ENCODE peak calls at places on chromosome 16, in six cellular contexts. M is mammary epithelial cell, B is fibroblast of lung, A is astrocyte, W is neural progenitor cell, R is GM23248. Y is an unnamed sample.

GRCh38 chr16:69672315-69672997 is 53.9 kb downstream of the NQO1 start:
- DNase-seq in M (no peak), B (no peak), A (no peak), W (no peak), R (no peak), Y (no peak)

GRCh38 chr16:82748026-82748425 is 121.3 kb downstream of the CDH13 start:
- DNase-seq in M (peak), B (peak), A (peak), W (no peak), R (peak), Y (no peak)

GRCh38 chr16:23124315-23124714 is 24.9 kb downstream of the USP31 start:
- DNase-seq in M (peak), B (peak), A (peak), W (no peak), R (peak), Y (no peak)

GRCh38 chr16:21953541-21953902 is 361 bp downstream of the UQCRC2 start:
- DNase-seq in M (no peak), B (no peak), A (no peak), W (no peak), R (no peak), Y (no peak)

GRCh38 chr16:76193851-76194620 is 83.2 kb upstream of the CNTNAP4 start:
- DNase-seq in M (peak), B (peak), A (no peak), W (no peak), R (no peak), Y (no peak)

GRCh38 chr16:7397901-7398300 is 65.3 kb downstream of the RBFOX1 start:
- DNase-seq in M (no peak), B (no peak), A (peak), W (no peak), R (peak), Y (no peak)

GRCh38 chr16:23355106-23355670 is 53.1 kb downstream of the SCNN1B start:
- DNase-seq in M (no peak), B (no peak), A (no peak), W (no peak), R (no peak), Y (no peak)

GRCh38 chr16:67326472-67327309 is at the start of the genes KCTD19 and LRRC36:
- DNase-seq in M (no peak), B (peak), A (no peak), W (peak), R (peak), Y (no peak)

GRCh38 chr16:71626018-71626857 is at the start of gene MARVELD3:
- DNase-seq in M (peak), B (no peak), A (no peak), W (peak), R (peak), Y (no peak)

GRCh38 chr16:51508813-51509212 is 357.7 kb upstream of the SALL1 start:
- DNase-seq in M (no peak), B (peak), A (no peak), W (no peak), R (peak), Y (no peak)

GRCh38 chr16:22787456-22788189 is 26.3 kb upstream of the HS3ST2 start:
- DNase-seq in M (peak), B (no peak), A (peak), W (no peak), R (peak), Y (no peak)

GRCh38 chr16:68444058-68444657 is 4.2 kb downstream of the SMPD3 start:
- DNase-seq in M (peak), B (peak), A (peak), W (peak), R (peak), Y (no peak)

GRCh38 chr16:23365602-23366240 is 63.6 kb downstream of the SCNN1B start:
- DNase-seq in M (no peak), B (no peak), A (no peak), W (no peak), R (no peak), Y (no peak)

GRCh38 chr16:77514500-77515225 is 79.8 kb upstream of the ADAMTS18 start:
- DNase-seq in M (no peak), B (no peak), A (no peak), W (no peak), R (no peak), Y (no peak)

GRCh38 chr16:17134586-17134985 is 336.2 kb downstream of the XYLT1 start:
- DNase-seq in M (no peak), B (no peak), A (no peak), W (no peak), R (no peak), Y (no peak)

GRCh38 chr16:30756781-30757100 is 5.1 kb downstream of the CFAP119 start:
- DNase-seq in M (no peak), B (no peak), A (no peak), W (no peak), R (no peak), Y (no peak)

GRCh38 chr16:3846087-3846486 is 34.4 kb downstream of the CREBBP start:
- DNase-seq in M (no peak), B (no peak), A (no peak), W (no peak), R (no peak), Y (no peak)

GRCh38 chr16:84514874-84515835 is 10.7 kb upstream of the MEAK7 start:
- DNase-seq in M (no peak), B (no peak), A (no peak), W (peak), R (no peak), Y (no peak)

GRCh38 chr16:29290631-29291247 is 115.8 kb downstream of the NPIPB11 start:
- DNase-seq in M (peak), B (peak), A (peak), W (peak), R (peak), Y (peak)

GRCh38 chr16:28193530-28194423 is 18.0 kb downstream of the XPO6 start:
- DNase-seq in M (peak), B (peak), A (peak), W (no peak), R (peak), Y (no peak)

GRCh38 chr16:82963653-82964052 is 336.9 kb downstream of the CDH13 start:
- DNase-seq in M (no peak), B (no peak), A (no peak), W (no peak), R (no peak), Y (no peak)

GRCh38 chr16:84932691-84933090 is 78.6 kb downstream of the ZDHHC7 start:
- DNase-seq in M (no peak), B (no peak), A (no peak), W (no peak), R (no peak), Y (no peak)

GRCh38 chr16:65285128-65286120 is 163.6 kb upstream of the CDH11 start:
- DNase-seq in M (no peak), B (peak), A (peak), W (no peak), R (no peak), Y (no peak)

GRCh38 chr16:54931041-54931756 is 534 bp downstream of the IRX5 start:
- DNase-seq in M (peak), B (no peak), A (peak), W (peak), R (peak), Y (no peak)
- TF ChIP-seq EZH2 in M (no peak), B (peak), A (no peak), W (no peak), R (no peak), Y (no peak)

GRCh38 chr16:86496929-86497381 is 13.4 kb upstream of the FOXF1 start:
- DNase-seq in M (no peak), B (no peak), A (no peak), W (peak), R (no peak), Y (no peak)
- TF ChIP-seq EZH2 in M (peak), B (no peak), A (peak), W (peak), R (peak), Y (peak)

GRCh38 chr16:12082207-12082606 is 105.7 kb downstream of the SNX29 start:
- DNase-seq in M (no peak), B (no peak), A (no peak), W (no peak), R (no peak), Y (no peak)
- TF ChIP-seq EZH2 in M (no peak), B (no peak), A (no peak), W (no peak), R (no peak), Y (no peak)

DNA sequence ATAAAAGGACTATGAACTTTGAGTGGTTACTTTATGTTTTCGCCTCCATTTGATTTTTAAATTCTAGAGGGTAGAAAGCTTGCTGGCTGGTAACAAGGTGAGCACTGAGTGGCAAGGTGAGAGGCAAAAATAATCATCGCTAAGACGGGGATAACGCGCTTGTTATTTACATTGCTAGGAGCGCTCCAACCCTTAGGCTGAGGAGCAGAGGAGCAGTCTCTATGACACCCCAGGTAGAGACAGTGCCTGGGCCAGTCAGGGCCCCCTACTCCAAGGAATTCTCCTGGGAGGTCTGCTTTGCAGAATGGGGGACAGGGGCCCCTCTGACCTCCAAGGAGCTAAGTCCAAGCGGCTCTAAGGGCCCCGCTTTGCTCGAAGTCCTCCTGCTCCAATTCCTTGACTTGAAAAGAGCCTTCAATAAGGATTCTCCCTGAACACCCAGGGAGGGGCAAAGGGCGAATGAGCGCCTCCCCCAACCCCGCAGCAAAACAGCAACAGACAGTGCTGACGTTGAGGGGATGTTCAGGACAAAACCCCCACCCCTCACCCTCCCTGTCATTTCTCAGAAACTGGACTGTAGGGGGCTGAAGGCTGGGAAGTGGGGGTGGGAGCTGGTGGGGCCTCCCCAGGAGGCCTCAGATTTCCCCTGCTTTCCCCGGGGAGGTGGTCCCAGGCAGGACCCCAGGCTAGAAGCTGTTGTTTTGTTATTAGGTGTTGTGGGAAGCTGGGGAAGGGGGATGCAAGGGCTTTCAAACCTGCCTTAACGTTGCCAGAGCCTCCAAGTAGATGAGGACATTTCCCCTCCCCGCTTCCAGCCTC is 10.2 kb upstream of the FOXF1 start:
- DNase-seq in M (no peak), B (no peak), A (no peak), W (peak), R (no peak), Y (no peak)
- TF ChIP-seq EZH2 in M (peak), B (no peak), A (no peak), W (no peak), R (peak), Y (peak)

GRCh38 chr16:54931757-54932660 is 1.3 kb downstream of the IRX5 start:
- DNase-seq in M (peak), B (no peak), A (no peak), W (peak), R (peak), Y (no peak)

GRCh38 chr16:54935411-54936085 is 4.9 kb downstream of the IRX5 start:
- DNase-seq in M (peak), B (no peak), A (peak), W (no peak), R (peak), Y (no peak)

GRCh38 chr16:54934536-54935410 is 4.1 kb downstream of the IRX5 start:
- DNase-seq in M (peak), B (no peak), A (peak), W (peak), R (peak), Y (no peak)

GRCh38 chr16:54932737-54933254 is 2.1 kb downstream of the IRX5 start:
- DNase-seq in M (peak), B (no peak), A (no peak), W (peak), R (peak), Y (no peak)

DNA sequence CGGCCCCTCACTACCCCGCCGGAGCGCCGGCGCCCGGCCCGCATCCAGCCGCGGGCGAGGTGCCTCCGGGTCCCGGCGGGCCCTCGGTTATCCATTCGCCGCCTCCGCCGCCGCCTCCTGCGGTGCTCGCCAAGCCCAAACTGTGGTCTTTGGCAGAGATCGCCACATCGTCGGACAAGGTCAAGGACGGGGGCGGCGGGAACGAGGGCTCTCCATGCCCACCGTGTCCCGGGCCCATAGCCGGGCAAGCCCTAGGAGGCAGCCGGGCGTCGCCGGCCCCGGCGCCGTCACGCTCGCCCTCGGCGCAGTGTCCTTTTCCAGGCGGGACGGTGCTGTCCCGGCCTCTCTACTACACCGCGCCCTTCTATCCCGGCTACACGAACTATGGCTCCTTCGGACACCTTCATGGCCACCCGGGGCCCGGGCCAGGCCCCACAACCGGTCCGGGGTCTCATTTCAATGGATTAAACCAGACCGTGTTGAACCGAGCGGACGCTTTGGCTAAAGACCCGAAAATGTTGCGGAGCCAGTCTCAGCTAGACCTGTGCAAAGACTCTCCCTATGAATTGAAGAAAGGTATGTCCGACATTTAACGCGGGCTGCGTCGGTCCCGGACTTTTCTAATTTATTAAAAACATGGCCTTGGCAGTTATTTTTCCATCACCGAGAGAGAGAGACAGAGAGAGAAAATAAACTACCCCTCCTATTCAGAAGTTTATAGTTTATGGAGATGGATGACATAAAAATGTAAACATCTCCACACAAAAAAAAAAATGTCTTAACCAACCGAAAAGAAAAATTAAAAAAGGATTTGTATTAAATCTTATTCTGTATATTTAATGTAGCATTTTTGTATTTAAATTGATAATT is 2.9 kb downstream of the IRX5 start:
- DNase-seq in M (peak), B (no peak), A (peak), W (peak), R (peak), Y (no peak)
- TF ChIP-seq EZH2 in M (no peak), B (peak), A (peak), W (peak), R (no peak), Y (no peak)

DNA sequence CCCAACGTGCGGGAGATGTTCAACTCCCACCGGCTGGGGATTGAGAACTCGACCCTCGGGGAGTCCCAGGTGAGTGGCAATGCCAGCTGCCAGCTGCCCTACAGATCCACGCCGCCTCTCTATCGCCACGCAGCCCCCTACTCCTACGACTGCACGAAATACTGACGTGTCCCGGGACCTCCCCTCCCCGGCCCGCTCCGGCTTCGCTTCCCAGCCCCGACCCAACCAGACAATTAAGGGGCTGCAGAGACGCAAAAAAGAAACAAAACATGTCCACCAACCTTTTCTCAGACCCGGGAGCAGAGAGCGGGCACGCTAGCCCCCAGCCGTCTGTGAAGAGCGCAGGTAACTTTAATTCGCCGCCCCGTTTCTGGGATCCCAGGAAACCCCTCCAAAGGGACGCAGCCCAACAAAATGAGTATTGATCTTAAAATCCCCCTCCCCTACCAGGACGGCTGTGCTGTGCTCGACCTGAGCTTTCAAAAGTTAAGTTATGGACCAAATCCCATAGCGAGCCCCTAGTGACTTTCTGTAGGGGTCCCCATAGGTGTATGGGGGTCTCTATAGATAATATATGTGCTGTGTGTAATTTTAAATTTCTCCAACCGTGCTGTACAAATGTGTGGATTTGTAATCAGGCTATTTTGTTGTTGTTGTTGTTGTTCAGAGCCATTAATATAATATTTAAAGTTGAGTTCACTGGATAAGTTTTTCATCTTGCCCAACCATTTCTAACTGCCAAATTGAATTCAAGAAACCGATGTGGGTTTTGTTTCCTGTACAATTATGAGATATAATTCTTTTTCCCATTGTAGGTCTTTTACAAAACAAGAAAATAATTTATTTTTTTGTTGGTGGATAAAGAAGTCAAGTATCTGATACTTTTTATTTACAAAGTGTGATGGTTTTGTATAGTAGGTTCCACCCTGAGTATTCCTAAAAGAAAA is 2.3 kb downstream of the FOXC2 start:
- DNase-seq in M (no peak), B (no peak), A (no peak), W (no peak), R (no peak), Y (no peak)
- TF ChIP-seq EZH2 in M (no peak), B (no peak), A (no peak), W (peak), R (no peak), Y (peak)

DNA sequence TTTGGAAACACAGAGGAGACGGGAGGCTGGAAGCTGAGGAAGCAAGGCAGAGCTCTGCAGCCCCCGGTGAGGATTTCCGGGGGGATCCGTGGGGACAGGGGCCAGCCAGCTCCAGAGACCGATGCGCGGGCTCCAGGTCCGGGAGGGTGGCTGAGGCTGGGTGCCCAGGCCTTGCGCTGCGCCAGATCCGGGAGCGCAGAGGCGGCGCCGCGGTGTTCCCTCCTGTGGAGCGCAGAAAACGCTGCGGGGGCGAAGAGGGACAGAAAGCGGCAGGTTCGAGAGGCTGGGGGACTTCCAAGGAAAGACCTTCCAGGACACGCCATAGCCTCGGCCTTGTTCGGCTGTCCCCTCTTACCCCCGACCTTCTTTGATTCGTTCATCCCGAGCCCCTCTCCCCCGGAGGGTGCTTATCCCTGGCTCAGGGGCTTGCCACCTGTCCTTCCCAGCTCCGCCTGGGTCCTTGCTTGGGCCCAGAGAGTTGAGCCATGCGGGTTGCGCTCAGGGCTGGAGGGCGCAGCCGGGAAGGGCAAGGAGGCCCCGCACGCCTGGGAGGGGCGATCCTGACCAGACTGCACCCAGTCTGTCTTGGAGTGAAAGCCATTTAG is 697 bp upstream of the SHISA9 start:
- DNase-seq in M (no peak), B (no peak), A (no peak), W (peak), R (no peak), Y (no peak)
- TF ChIP-seq EZH2 in M (no peak), B (no peak), A (peak), W (no peak), R (no peak), Y (no peak)

DNA sequence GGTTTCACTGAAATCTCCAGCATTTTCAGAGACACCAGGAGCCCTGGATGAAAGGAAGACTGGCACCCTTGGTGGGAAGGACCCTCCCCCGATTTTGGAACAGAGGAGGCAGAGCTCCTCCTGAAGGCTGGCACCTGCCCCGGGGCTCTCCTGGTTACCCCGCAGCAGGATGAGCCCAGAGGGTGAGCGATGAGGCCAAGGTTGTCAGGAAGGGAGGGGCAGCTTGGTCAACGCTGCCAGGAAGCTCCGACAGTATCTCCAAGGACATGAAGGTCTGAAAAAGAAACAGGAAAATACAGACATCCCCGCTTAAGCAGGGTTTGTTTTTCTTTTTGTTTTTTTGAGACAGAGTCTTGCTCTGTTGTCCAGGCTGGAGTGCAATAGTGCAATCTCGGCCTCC is 15.5 kb upstream of the ACSF3 start:
- DNase-seq in M (no peak), B (no peak), A (no peak), W (no peak), R (no peak), Y (no peak)
- TF ChIP-seq EZH2 in M (no peak), B (no peak), A (no peak), W (no peak), R (no peak), Y (no peak)

GRCh38 chr16:1918312-1918889 is at the start of gene HS3ST6:
- DNase-seq in M (no peak), B (no peak), A (no peak), W (peak), R (no peak), Y (no peak)
- TF ChIP-seq EZH2 in M (no peak), B (no peak), A (no peak), W (peak), R (no peak), Y (no peak)

Y was measured in keratinocyte.